ENCODE peak calls at places on chromosomes 1 and 21, in eight cellular contexts. One of them, this sample, is unnamed.

GRCh38 chr1:4395158-4395557 is 259.3 kb upstream of the AJAP1 start:
- DNase-seq in mucosa of descending colon: no peak
- DNase-seq in neural progenitor cell: no peak
- DNase-seq in IMR-90: no peak
- DNase-seq in AG09319: no peak
- DNase-seq in GM20000: no peak
- DNase-seq in neural crest cell: no peak
- DNase-seq in GM13977: no peak
- DNase-seq in this sample: no peak

GRCh38 chr1:55078470-55078869 is 39.1 kb downstream of the PCSK9 start:
- DNase-seq in mucosa of descending colon: no peak
- DNase-seq in neural progenitor cell: no peak
- DNase-seq in IMR-90: no peak
- DNase-seq in AG09319: no peak
- DNase-seq in GM20000: no peak
- DNase-seq in neural crest cell: no peak
- DNase-seq in GM13977: no peak
- DNase-seq in this sample: no peak

GRCh38 chr1:152926091-152926490 is 17.7 kb downstream of the IVL start:
- DNase-seq in mucosa of descending colon: no peak
- DNase-seq in neural progenitor cell: no peak
- DNase-seq in IMR-90: peak
- DNase-seq in AG09319: peak
- DNase-seq in GM20000: peak
- DNase-seq in neural crest cell: no peak
- DNase-seq in GM13977: peak
- DNase-seq in this sample: peak

GRCh38 chr1:67724928-67725560 is 40.0 kb downstream of the GADD45A start:
- DNase-seq in mucosa of descending colon: no peak
- DNase-seq in neural progenitor cell: no peak
- DNase-seq in IMR-90: peak
- DNase-seq in AG09319: peak
- DNase-seq in GM20000: no peak
- DNase-seq in neural crest cell: no peak
- DNase-seq in GM13977: no peak
- DNase-seq in this sample: no peak

GRCh38 chr1:119702384-119702783 is 9.3 kb upstream of the PHGDH start:
- DNase-seq in mucosa of descending colon: no peak
- DNase-seq in neural progenitor cell: no peak
- DNase-seq in IMR-90: peak
- DNase-seq in AG09319: no peak
- DNase-seq in GM20000: no peak
- DNase-seq in neural crest cell: no peak
- DNase-seq in GM13977: no peak
- DNase-seq in this sample: no peak

GRCh38 chr1:164310166-164310565 is 248.8 kb upstream of the PBX1 start:
- DNase-seq in mucosa of descending colon: no peak
- DNase-seq in neural progenitor cell: no peak
- DNase-seq in IMR-90: no peak
- DNase-seq in AG09319: peak
- DNase-seq in GM20000: no peak
- DNase-seq in neural crest cell: no peak
- DNase-seq in GM13977: no peak
- DNase-seq in this sample: no peak

GRCh38 chr1:111256988-111257658 is 29.6 kb downstream of the CHI3L2 start:
- DNase-seq in mucosa of descending colon: no peak
- DNase-seq in neural progenitor cell: no peak
- DNase-seq in IMR-90: no peak
- DNase-seq in AG09319: no peak
- DNase-seq in GM20000: no peak
- DNase-seq in neural crest cell: no peak
- DNase-seq in GM13977: no peak
- DNase-seq in this sample: no peak

GRCh38 chr21:17900281-17900989 is 81.3 kb upstream of the C21orf91 start:
- DNase-seq in mucosa of descending colon: no peak
- DNase-seq in neural progenitor cell: peak
- DNase-seq in IMR-90: no peak
- DNase-seq in AG09319: no peak
- DNase-seq in GM20000: no peak
- DNase-seq in neural crest cell: no peak
- DNase-seq in GM13977: no peak
- DNase-seq in this sample: no peak

GRCh38 chr1:31154632-31155215 is 85.0 kb downstream of the NKAIN1 start:
- DNase-seq in mucosa of descending colon: peak
- DNase-seq in neural progenitor cell: peak
- DNase-seq in IMR-90: peak
- DNase-seq in AG09319: no peak
- DNase-seq in GM20000: peak
- DNase-seq in neural crest cell: peak
- DNase-seq in GM13977: peak
- DNase-seq in this sample: peak

GRCh38 chr21:16071761-16072160 is 342.0 kb downstream of the USP25 start:
- DNase-seq in mucosa of descending colon: no peak
- DNase-seq in neural progenitor cell: no peak
- DNase-seq in IMR-90: no peak
- DNase-seq in AG09319: no peak
- DNase-seq in GM20000: no peak
- DNase-seq in neural crest cell: no peak
- DNase-seq in GM13977: no peak
- DNase-seq in this sample: no peak

GRCh38 chr1:6172549-6172948 is 7.6 kb downstream of the CHD5 start:
- DNase-seq in mucosa of descending colon: no peak
- DNase-seq in neural progenitor cell: no peak
- DNase-seq in IMR-90: no peak
- DNase-seq in AG09319: no peak
- DNase-seq in GM20000: no peak
- DNase-seq in neural crest cell: no peak
- DNase-seq in GM13977: no peak
- DNase-seq in this sample: no peak

GRCh38 chr1:112744019-112744578 is 29.0 kb upstream of the PPM1J start:
- DNase-seq in mucosa of descending colon: peak
- DNase-seq in neural progenitor cell: peak
- DNase-seq in IMR-90: peak
- DNase-seq in AG09319: no peak
- DNase-seq in GM20000: no peak
- DNase-seq in neural crest cell: no peak
- DNase-seq in GM13977: no peak
- DNase-seq in this sample: no peak

GRCh38 chr21:15061284-15061683 is 3.5 kb downstream of the NRIP1 start:
- DNase-seq in mucosa of descending colon: no peak
- DNase-seq in neural progenitor cell: no peak
- DNase-seq in IMR-90: no peak
- DNase-seq in AG09319: no peak
- DNase-seq in GM20000: no peak
- DNase-seq in neural crest cell: no peak
- DNase-seq in GM13977: no peak
- DNase-seq in this sample: no peak

GRCh38 chr1:42822833-42823392 is 5.7 kb upstream of the SVBP start:
- DNase-seq in mucosa of descending colon: no peak
- DNase-seq in neural progenitor cell: no peak
- DNase-seq in IMR-90: peak
- DNase-seq in AG09319: peak
- DNase-seq in GM20000: no peak
- DNase-seq in neural crest cell: no peak
- DNase-seq in GM13977: no peak
- DNase-seq in this sample: no peak

GRCh38 chr1:76759950-76760349 is 107.3 kb upstream of the ST6GALNAC5 start:
- DNase-seq in mucosa of descending colon: peak
- DNase-seq in neural progenitor cell: no peak
- DNase-seq in IMR-90: peak
- DNase-seq in AG09319: no peak
- DNase-seq in GM20000: no peak
- DNase-seq in neural crest cell: no peak
- DNase-seq in GM13977: no peak
- DNase-seq in this sample: no peak

GRCh38 chr1:19029191-19030085 is 73.0 kb upstream of the IFFO2 start:
- DNase-seq in mucosa of descending colon: no peak
- DNase-seq in neural progenitor cell: no peak
- DNase-seq in IMR-90: no peak
- DNase-seq in AG09319: no peak
- DNase-seq in GM20000: no peak
- DNase-seq in neural crest cell: no peak
- DNase-seq in GM13977: no peak
- DNase-seq in this sample: no peak
- TF ChIP-seq CTCF in mucosa of descending colon: no peak
- TF ChIP-seq CTCF in neural progenitor cell: no peak
- TF ChIP-seq CTCF in IMR-90: no peak
- TF ChIP-seq CTCF in AG09319: no peak
- TF ChIP-seq CTCF in GM20000: no peak
- TF ChIP-seq CTCF in neural crest cell: no peak
- TF ChIP-seq CTCF in GM13977: no peak
- TF ChIP-seq CTCF in this sample: no peak

GRCh38 chr1:84141177-84142003 is 2.7 kb upstream of the PRKACB start:
- DNase-seq in mucosa of descending colon: no peak
- DNase-seq in neural progenitor cell: no peak
- DNase-seq in IMR-90: peak
- DNase-seq in AG09319: no peak
- DNase-seq in GM20000: no peak
- DNase-seq in neural crest cell: no peak
- DNase-seq in GM13977: no peak
- DNase-seq in this sample: peak
- TF ChIP-seq CTCF in mucosa of descending colon: no peak
- TF ChIP-seq CTCF in neural progenitor cell: peak
- TF ChIP-seq CTCF in IMR-90: peak
- TF ChIP-seq CTCF in AG09319: peak
- TF ChIP-seq CTCF in GM20000: peak
- TF ChIP-seq CTCF in neural crest cell: peak
- TF ChIP-seq CTCF in GM13977: peak
- TF ChIP-seq CTCF in this sample: peak

DNA sequence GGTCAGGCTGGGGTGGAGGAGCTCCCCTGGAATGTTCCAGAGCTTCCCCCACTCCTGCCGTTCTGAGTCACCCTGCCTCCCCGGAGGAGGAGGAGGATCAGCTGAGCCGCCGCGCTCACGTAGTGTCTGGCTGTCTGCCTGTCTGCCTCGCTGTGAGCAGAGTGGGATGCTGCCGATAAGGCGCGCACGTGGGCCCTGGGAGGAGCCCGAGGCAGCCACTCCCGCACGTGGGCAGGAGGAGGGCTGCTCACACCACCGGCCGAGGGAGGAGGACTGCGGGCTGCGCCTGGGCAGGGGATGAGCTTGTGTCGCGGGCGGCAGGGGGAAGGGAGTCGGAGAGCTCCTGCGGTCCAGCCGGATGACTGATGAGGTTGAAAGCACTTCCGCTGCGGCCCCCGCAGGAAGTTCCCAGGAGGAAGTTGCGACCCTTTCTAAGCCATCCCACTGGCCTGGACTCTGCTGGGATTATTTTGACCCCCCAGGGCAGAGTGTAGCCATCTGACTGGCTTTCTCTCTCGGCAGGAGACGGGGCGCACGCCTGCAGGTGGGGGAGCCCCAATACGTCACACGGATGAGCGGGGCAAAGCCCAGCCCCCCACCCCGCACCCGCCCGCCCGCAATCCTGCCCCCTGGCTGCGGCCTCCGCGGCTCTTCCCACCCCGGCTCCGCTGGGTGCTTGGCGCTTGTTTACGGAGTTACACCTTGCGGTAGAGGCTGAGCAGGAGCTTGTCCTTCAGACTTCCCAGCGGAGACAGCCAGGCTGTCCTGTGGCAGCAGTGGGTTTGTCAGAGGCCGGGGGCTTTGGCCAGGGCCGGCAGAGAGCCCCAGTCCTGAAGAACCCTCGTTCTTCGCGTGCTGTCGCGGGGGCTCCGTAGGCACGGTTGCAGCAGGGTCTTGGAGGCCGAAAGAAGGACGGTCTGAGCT is 9.8 kb downstream of the PDXK start:
- DNase-seq in mucosa of descending colon: peak
- DNase-seq in neural progenitor cell: peak
- DNase-seq in IMR-90: peak
- DNase-seq in AG09319: peak
- DNase-seq in GM20000: peak
- DNase-seq in neural crest cell: peak
- DNase-seq in GM13977: peak
- DNase-seq in this sample: peak
- TF ChIP-seq CTCF in mucosa of descending colon: no peak
- TF ChIP-seq CTCF in neural progenitor cell: peak
- TF ChIP-seq CTCF in IMR-90: peak
- TF ChIP-seq CTCF in AG09319: peak
- TF ChIP-seq CTCF in GM20000: no peak
- TF ChIP-seq CTCF in neural crest cell: peak
- TF ChIP-seq CTCF in GM13977: peak
- TF ChIP-seq CTCF in this sample: no peak

GRCh38 chr21:25424674-25425073 is 182.6 kb downstream of the MRPL39 start:
- DNase-seq in mucosa of descending colon: no peak
- DNase-seq in neural progenitor cell: no peak
- DNase-seq in IMR-90: no peak
- DNase-seq in AG09319: no peak
- DNase-seq in GM20000: no peak
- DNase-seq in neural crest cell: no peak
- DNase-seq in GM13977: no peak
- DNase-seq in this sample: no peak

GRCh38 chr21:25422610-25423608 is 184.4 kb downstream of the MRPL39 start:
- DNase-seq in mucosa of descending colon: no peak
- DNase-seq in neural progenitor cell: no peak
- DNase-seq in IMR-90: no peak
- DNase-seq in AG09319: no peak
- DNase-seq in GM20000: no peak
- DNase-seq in neural crest cell: no peak
- DNase-seq in GM13977: no peak
- DNase-seq in this sample: no peak

GRCh38 chr21:25420831-25421230 is 186.4 kb downstream of the MRPL39 start:
- DNase-seq in mucosa of descending colon: no peak
- DNase-seq in neural progenitor cell: no peak
- DNase-seq in IMR-90: no peak
- DNase-seq in AG09319: no peak
- DNase-seq in GM20000: no peak
- DNase-seq in neural crest cell: no peak
- DNase-seq in GM13977: no peak
- DNase-seq in this sample: no peak

GRCh38 chr21:25424045-25424444 is 183.2 kb downstream of the MRPL39 start:
- DNase-seq in mucosa of descending colon: no peak
- DNase-seq in neural progenitor cell: no peak
- DNase-seq in IMR-90: no peak
- DNase-seq in AG09319: no peak
- DNase-seq in GM20000: no peak
- DNase-seq in neural crest cell: no peak
- DNase-seq in GM13977: no peak
- DNase-seq in this sample: no peak

DNA sequence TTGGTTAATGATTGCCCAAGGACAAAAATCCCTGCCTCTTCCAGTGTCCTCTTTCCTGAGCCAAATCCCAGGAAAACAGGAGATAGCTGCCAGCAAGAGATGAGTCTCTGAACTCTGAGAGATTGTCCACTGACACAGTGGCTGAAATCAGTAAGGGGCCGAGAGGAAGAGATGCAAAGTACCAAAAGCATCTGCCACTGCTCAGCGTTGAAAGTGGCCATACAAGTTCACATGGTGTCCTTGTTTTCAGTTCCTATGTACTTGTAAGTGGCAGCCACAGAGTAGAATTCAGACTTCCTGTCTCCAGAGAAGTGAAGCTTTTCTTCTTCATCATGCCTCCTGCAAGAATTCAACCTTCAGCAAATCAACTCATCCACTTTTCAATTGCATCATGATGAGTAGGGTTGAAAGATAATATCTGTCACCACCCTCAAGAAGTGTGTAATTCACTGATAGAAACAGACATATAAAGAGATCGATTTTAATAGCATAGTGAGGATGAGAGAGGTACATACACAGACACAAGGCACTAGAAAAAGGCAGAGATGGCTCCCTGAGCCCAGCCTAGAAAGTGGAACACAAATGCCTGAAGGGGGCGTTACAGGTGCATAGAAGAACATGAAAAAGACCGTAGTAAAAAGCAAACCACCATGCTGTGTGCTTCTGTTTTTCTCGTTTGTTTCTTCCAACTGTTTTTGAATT is 185.8 kb downstream of the MRPL39 start:
- DNase-seq in mucosa of descending colon: peak
- DNase-seq in neural progenitor cell: peak
- DNase-seq in IMR-90: peak
- DNase-seq in AG09319: peak
- DNase-seq in GM20000: peak
- DNase-seq in neural crest cell: no peak
- DNase-seq in GM13977: peak
- DNase-seq in this sample: peak
- TF ChIP-seq CTCF in mucosa of descending colon: no peak
- TF ChIP-seq CTCF in neural progenitor cell: peak
- TF ChIP-seq CTCF in IMR-90: peak
- TF ChIP-seq CTCF in AG09319: peak
- TF ChIP-seq CTCF in GM20000: peak
- TF ChIP-seq CTCF in neural crest cell: peak
- TF ChIP-seq CTCF in GM13977: peak
- TF ChIP-seq CTCF in this sample: peak